ENCODE peak calls at places on chromosomes 13 and 19, in ten cellular contexts. M is AG09309, E is T follicular helper cell, D is thoracic aorta, H is ELR, O is smooth muscle cell of the brain vasculature, I is HFFc6, S is H9, U is astrocyte of the spinal cord, J is A549. X is an unnamed sample.

GRCh38 chr13:96082640-96083039 is 7.3 kb upstream of the HS6ST3 start:
- DNase-seq in J (no peak), H (peak; percentile 32), D (no peak), S (no peak), M (no peak), U (no peak), I (no peak), E (no peak), O (no peak), X (no peak)

GRCh38 chr13:73273737-73274136 is 214.9 kb downstream of the KLF5 start:
- DNase-seq in I (peak; percentile 86), H (peak; percentile 77), O (no peak), U (peak; percentile 76), S (no peak), M (peak; percentile 73), D (no peak), E (no peak), J (peak; percentile 15), X (no peak)

GRCh38 chr13:40993987-40994386 is 25.1 kb downstream of the ELF1 start:
- DNase-seq in E (no peak), U (no peak), O (no peak), I (no peak), J (no peak), H (no peak), S (peak; percentile 32), M (no peak), D (no peak), X (no peak)

GRCh38 chr19:18439025-18439909 is 1.3 kb upstream of the ISYNA1 start:
- DNase-seq in E (no peak), S (no peak), H (peak; percentile 52), I (peak; percentile 45), O (no peak), M (no peak), J (no peak), D (no peak), U (no peak), X (no peak)

GRCh38 chr19:42172261-42172660 is 40.0 kb upstream of the POU2F2 start:
- DNase-seq in H (no peak), U (no peak), M (no peak), J (no peak), E (no peak), I (no peak), O (no peak), S (no peak), D (no peak), X (no peak)

GRCh38 chr19:13784731-13785452 is 10.4 kb upstream of the ZSWIM4 start:
- DNase-seq in E (peak; percentile 56), I (peak; percentile 58), U (peak; percentile 63), J (peak; percentile 65), S (peak; percentile 85), M (no peak), H (peak; percentile 83), D (peak; percentile 47), O (no peak), X (peak; percentile 92)

GRCh38 chr13:50914848-50915247 is 5.3 kb downstream of the RNASEH2B start:
- DNase-seq in D (no peak), J (no peak), I (no peak), O (no peak), E (no peak), U (peak; percentile 55), M (no peak), S (no peak), H (peak; percentile 59), X (no peak)

GRCh38 chr19:6402834-6403608 is 10.1 kb upstream of the GTF2F1 start:
- DNase-seq in M (no peak), U (peak; percentile 72), J (no peak), S (no peak), H (peak; percentile 33), D (no peak), I (peak; percentile 44), O (no peak), E (no peak), X (no peak)

GRCh38 chr13:113926301-113926761 is 47.5 kb downstream of the C13orf46 start:
- DNase-seq in H (no peak), M (peak; percentile 78), I (peak; percentile 61), U (no peak), O (no peak), E (no peak), J (no peak), D (no peak), S (peak; percentile 17), X (no peak)

GRCh38 chr19:15869109-15869555 is 28.7 kb downstream of the CYP4F2 start:
- DNase-seq in M (no peak), I (no peak), E (peak; percentile 7), S (no peak), J (peak; percentile 56), U (no peak), H (peak; percentile 34), O (no peak), D (no peak), X (no peak)

GRCh38 chr19:53467138-53467502 is 413 bp upstream of the ZNF813 start:
- DNase-seq in I (no peak), U (no peak), J (no peak), E (no peak), M (no peak), S (no peak), D (no peak), H (no peak), O (no peak), X (no peak)

GRCh38 chr13:51729853-51730553 is 74.0 kb downstream of the DHRS12 start:
- DNase-seq in J (peak; percentile 21), D (peak; percentile 28), S (no peak), M (peak; percentile 57), H (peak; percentile 92), I (peak; percentile 85), E (no peak), U (peak; percentile 92), O (peak; percentile 57), X (no peak)

GRCh38 chr13:73063166-73063565 is 4.4 kb downstream of the KLF5 start:
- DNase-seq in D (no peak), U (no peak), S (no peak), O (no peak), H (no peak), E (no peak), I (no peak), M (no peak), J (no peak), X (no peak)

GRCh38 chr19:21474671-21475181 is 30.7 kb upstream of the ZNF429 start:
- DNase-seq in D (peak; percentile 20), M (no peak), U (peak; percentile 65), H (no peak), J (no peak), O (peak; percentile 32), S (peak; percentile 95), E (peak; percentile 64), I (peak; percentile 32), X (peak; percentile 85)

GRCh38 chr19:12784871-12785430 is 6.3 kb upstream of the JUNB start:
- DNase-seq in M (no peak), E (no peak), I (no peak), O (no peak), D (no peak), J (peak; percentile 37), H (no peak), S (no peak), U (peak; percentile 25), X (no peak)

GRCh38 chr19:51333836-51334460 is 8.0 kb downstream of the VSIG10L start:
- DNase-seq in H (no peak), O (no peak), U (no peak), D (no peak), J (peak; percentile 54), E (no peak), I (no peak), S (peak; percentile 67), M (no peak), X (no peak)

GRCh38 chr13:107866666-107867623 is 348.4 kb downstream of the LIG4 start:
- DNase-seq in D (no peak), I (no peak), O (no peak), E (no peak), U (peak; percentile 39), M (no peak), J (no peak), S (peak; percentile 43), H (peak; percentile 25), X (peak; percentile 66)